ENCODE peak calls at places on chromosomes 4 and X, in seven cellular contexts. F, B, N, O, S, C and W are unnamed samples.
A peak's percentile ranks its signal among the peaks of the same experiment; 100 is the strongest.

GRCh38 chr4:57249083-57249482 is 138.9 kb upstream of the IGFBP7 start:
- DNase-seq in C (no peak), F (no peak), B (no peak), O (no peak), N (peak; percentile 10), S (no peak), W (no peak)

GRCh38 chr4:126495163-126495752 is 1137.5 kb upstream of the INTU start:
- DNase-seq in O (no peak), F (no peak), C (no peak), N (no peak), S (no peak), B (no peak), W (no peak)

GRCh38 chr4:909821-910220 is 22.3 kb downstream of the GAK start:
- DNase-seq in S (no peak), C (no peak), B (no peak), N (no peak), F (no peak), O (no peak), W (no peak)

GRCh38 chr4:127623755-127624087 is 9.0 kb upstream of the INTU start:
- DNase-seq in B (no peak), S (no peak), N (no peak), O (no peak), C (no peak), F (no peak), W (peak; percentile 10)

GRCh38 chr4:2338754-2339457 is 77.0 kb upstream of the MXD4 start:
- DNase-seq in F (peak; percentile 5), O (no peak), N (no peak), B (no peak), S (no peak), C (no peak), W (peak; percentile 6)

GRCh38 chr4:141395246-141395830 is 174.6 kb downstream of the ZNF330 start:
- DNase-seq in F (no peak), O (no peak), N (no peak), C (no peak), B (peak; percentile 9), S (no peak), W (no peak)

GRCh38 chrX:150450519-150451177 is 87.5 kb downstream of the MAMLD1 start:
- DNase-seq in C (no peak), F (no peak), N (peak; percentile 36), O (no peak), S (no peak), B (no peak), W (no peak)

GRCh38 chrX:9147086-9147485 is 113.2 kb upstream of the FAM9B start:
- DNase-seq in S (no peak), B (no peak), C (no peak), O (no peak), N (no peak), F (no peak), W (no peak)

GRCh38 chrX:100748133-100748532 is 16.2 kb upstream of the SYTL4 start:
- DNase-seq in S (no peak), O (no peak), N (peak; percentile 67), C (no peak), F (no peak), B (peak; percentile 37), W (no peak)

GRCh38 chr4:124753941-124754581 is 41.5 kb upstream of the ANKRD50 start:
- DNase-seq in N (no peak), S (no peak), F (no peak), O (no peak), B (no peak), C (no peak), W (peak; percentile 11)

GRCh38 chr4:140497776-140498636 is at the start of gene MGAT4D:
- DNase-seq in S (no peak), B (no peak), N (no peak), C (no peak), F (peak; percentile 60), O (no peak), W (peak; percentile 26)

GRCh38 chr4:73871911-73872310 is 2.7 kb downstream of the CXCL1 start:
- DNase-seq in N (no peak), F (no peak), B (no peak), C (no peak), S (no peak), O (no peak), W (no peak)